ENCODE peak calls at places on chromosomes 4 and X, in seven cellular contexts. E is BJ, Z is brain microvascular endothelial cell, I is GM10248, B is left lung, W is neural progenitor cell, M is Calu3. H is an unnamed sample.

GRCh38 chrX:109760922-109761250 is 27.8 kb upstream of the ACSL4 start:
- DNase-seq in M (no peak), I (no peak), Z (no peak), W (no peak), E (no peak), B (no peak), H (no peak)

GRCh38 chr4:48799157-48799556 is 19.1 kb upstream of the FRYL start:
- DNase-seq in I (no peak), B (no peak), M (no peak), W (no peak), E (no peak), Z (no peak), H (no peak)

GRCh38 chrX:131728295-131729145 is 184.6 kb downstream of the OR13H1 start:
- DNase-seq in Z (peak; percentile 74), I (no peak), B (no peak), E (no peak), M (no peak), W (no peak), H (peak; percentile 31)

GRCh38 chr4:118757761-118758213 is 72.6 kb downstream of the METTL14 start:
- DNase-seq in M (no peak), Z (no peak), I (no peak), E (peak; percentile 43), B (no peak), W (no peak), H (no peak)

GRCh38 chrX:97705936-97706335 is 822.2 kb downstream of the RPA4 start:
- DNase-seq in I (no peak), M (no peak), E (peak; percentile 28), Z (no peak), B (no peak), W (peak; percentile 48), H (no peak)

GRCh38 chr4:55931833-55932232 is 16.9 kb upstream of the CEP135 start:
- DNase-seq in I (no peak), M (no peak), E (no peak), B (no peak), W (no peak), Z (peak; percentile 60), H (no peak)

GRCh38 chrX:40152173-40152705 is 54.5 kb upstream of the BCOR start:
- DNase-seq in W (peak; percentile 65), M (peak; percentile 45), E (no peak), I (peak; percentile 26), B (peak; percentile 82), Z (no peak), H (peak; percentile 29)

GRCh38 chrX:2793752-2794151 is 35.0 kb upstream of the GYG2 start:
- DNase-seq in I (no peak), M (no peak), Z (no peak), E (no peak), B (no peak), W (no peak), H (no peak)

GRCh38 chr4:56186808-56187523 is 200.3 kb downstream of the AASDH start:
- DNase-seq in Z (no peak), B (no peak), E (no peak), W (peak; percentile 44), M (no peak), I (no peak), H (no peak)

GRCh38 chr4:167897116-167897515 is 195.2 kb upstream of the ANXA10 start:
- DNase-seq in B (no peak), Z (peak; percentile 68), I (no peak), E (peak; percentile 12), M (peak; percentile 43), W (peak; percentile 67), H (no peak)

GRCh38 chr4:139099366-139099982 is 77.5 kb downstream of the ELF2 start:
- DNase-seq in W (peak; percentile 88), Z (peak; percentile 53), M (peak; percentile 61), E (no peak), I (peak; percentile 75), B (no peak), H (peak; percentile 75)

GRCh38 chrX:24190500-24191156 is 41.1 kb downstream of the ZFX start:
- DNase-seq in Z (no peak), M (no peak), B (no peak), W (no peak), I (no peak), E (no peak), H (no peak)

GRCh38 chrX:82813671-82814078 is 694.4 kb upstream of the POU3F4 start:
- DNase-seq in I (no peak), E (no peak), B (no peak), M (peak; percentile 41), Z (peak; percentile 0), W (no peak), H (no peak)

GRCh38 chrX:124393659-124394058 is 47.3 kb downstream of the SH2D1A start:
- DNase-seq in W (no peak), E (no peak), I (no peak), Z (no peak), B (no peak), M (no peak), H (no peak)

GRCh38 chr4:7649741-7650531 is 215.2 kb upstream of the PSAPL1 start:
- DNase-seq in B (no peak), M (no peak), W (no peak), I (no peak), E (peak; percentile 94), Z (peak; percentile 95), H (peak; percentile 58)

GRCh38 chr4:174403177-174403543 is 119.1 kb downstream of the HPGD start:
- DNase-seq in B (peak; percentile 15), M (no peak), I (no peak), W (no peak), Z (no peak), E (no peak), H (no peak)

GRCh38 chrX:25196221-25196620 is 180.5 kb upstream of the ARX start:
- DNase-seq in I (no peak), B (no peak), Z (no peak), E (no peak), M (no peak), W (no peak), H (no peak)

GRCh38 chr4:87839309-87839946 is 6.7 kb downstream of the MEPE start:
- DNase-seq in E (no peak), W (peak; percentile 56), Z (peak; percentile 34), B (no peak), I (peak; percentile 31), M (no peak), H (no peak)

GRCh38 chrX:23773601-23774175 is 9.3 kb upstream of the SAT1 start:
- DNase-seq in W (no peak), Z (no peak), I (peak; percentile 31), B (no peak), M (no peak), E (no peak), H (peak; percentile 39)

GRCh38 chr4:156929706-156930105 is 41.9 kb downstream of the PDGFC start:
- DNase-seq in B (no peak), W (no peak), M (no peak), I (no peak), Z (no peak), E (no peak), H (no peak)

GRCh38 chr4:37675587-37676290 is 10.4 kb downstream of the RELL1 start:
- DNase-seq in W (no peak), I (peak; percentile 58), M (no peak), E (no peak), B (no peak), Z (no peak), H (peak; percentile 64)

GRCh38 chrX:119708936-119709335 is 16.0 kb upstream of the SEPTIN6 start:
- DNase-seq in I (no peak), W (no peak), Z (no peak), E (no peak), M (no peak), B (no peak), H (no peak)

GRCh38 chr4:7315286-7315685 is 119.4 kb downstream of the PSAPL1 start:
- DNase-seq in W (no peak), M (no peak), E (no peak), B (peak; percentile 61), Z (no peak), I (no peak), H (no peak)

GRCh38 chr4:108681321-108681809 is 31.0 kb downstream of the OSTC start:
- DNase-seq in Z (no peak), W (no peak), I (no peak), B (no peak), E (no peak), M (no peak), H (no peak)

GRCh38 chr4:108685036-108685686 is 34.8 kb downstream of the OSTC start:
- DNase-seq in B (no peak), I (no peak), M (no peak), W (no peak), E (no peak), Z (no peak), H (no peak)

GRCh38 chr4:108683479-108683878 is 33.1 kb downstream of the OSTC start:
- DNase-seq in M (no peak), Z (peak; percentile 43), I (peak; percentile 11), W (peak; percentile 40), B (no peak), E (no peak), H (no peak)
- TF ChIP-seq CTCF in M (no peak), Z (peak; percentile 38), I (peak; percentile 39), W (peak; percentile 53), B (no peak), E (peak; percentile 26), H (peak; percentile 16)

DNA sequence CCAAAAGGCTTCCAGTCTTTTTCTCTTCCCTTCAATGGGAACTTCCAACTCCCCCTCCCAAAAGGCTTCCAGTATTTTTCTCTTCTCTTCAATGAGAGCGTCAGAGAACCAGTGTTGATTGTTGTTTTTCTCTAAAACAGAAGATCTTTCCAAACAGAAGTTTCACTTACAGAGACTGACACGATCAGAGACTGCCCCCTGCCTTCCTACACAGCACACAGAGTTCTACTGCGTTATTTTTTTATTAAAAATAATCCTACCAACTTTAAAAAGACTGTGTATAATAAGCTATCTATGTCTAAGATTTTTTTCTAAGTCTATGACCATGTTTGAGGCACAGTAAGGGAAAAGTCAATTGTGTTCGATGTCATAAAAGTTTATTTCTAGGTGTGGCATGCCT is 3.5 kb upstream of the HTR2C start:
- DNase-seq in I (no peak), E (no peak), Z (no peak), M (no peak), B (no peak), W (peak; percentile 47), H (no peak)
- TF ChIP-seq CTCF in I (no peak), E (no peak), Z (no peak), M (no peak), B (no peak), W (peak; percentile 71), H (no peak)

GRCh38 chrX:41293269-41293668 is 40.7 kb upstream of the DDX3X start:
- DNase-seq in Z (no peak), E (no peak), B (no peak), M (no peak), W (peak; percentile 32), I (no peak), H (no peak)

GRCh38 chrX:41291309-41291708 is 42.7 kb upstream of the DDX3X start:
- DNase-seq in M (no peak), Z (no peak), B (no peak), W (peak; percentile 57), I (no peak), E (no peak), H (no peak)
- TF ChIP-seq CTCF in M (no peak), Z (no peak), B (no peak), W (no peak), I (no peak), E (no peak), H (no peak)

GRCh38 chrX:134426285-134426684 is 33.7 kb upstream of the HPRT1 start:
- DNase-seq in E (no peak), I (no peak), M (no peak), B (no peak), Z (no peak), W (no peak), H (no peak)

GRCh38 chrX:134418317-134419113 is 41.5 kb upstream of the HPRT1 start:
- DNase-seq in M (no peak), B (no peak), I (no peak), Z (no peak), E (no peak), W (no peak), H (no peak)

GRCh38 chrX:134419784-134420183 is 40.2 kb upstream of the HPRT1 start:
- DNase-seq in W (no peak), M (no peak), Z (no peak), I (no peak), B (no peak), E (no peak), H (no peak)

GRCh38 chrX:134423606-134424005 is 36.4 kb upstream of the HPRT1 start:
- DNase-seq in Z (no peak), W (no peak), B (no peak), I (no peak), M (no peak), E (no peak), H (no peak)
- TF ChIP-seq CTCF in Z (peak; percentile 36), W (peak; percentile 26), B (no peak), I (no peak), M (no peak), E (peak; percentile 42), H (peak; percentile 32)